ENCODE peak calls at places on chromosomes 5 and 9, in nine cellular contexts. M is A549, S is GM23338, I is fibroblast of mammary gland, O is MM.1S, Y is fibroblast of lung, R is foreskin fibroblast, Q is nephron progenitor cell, W is B cell. X is an unnamed sample.

GRCh38 chr9:83431470-83432060 is 106.6 kb downstream of the FRMD3 start:
- DNase-seq in M (peak; percentile 9), S (no peak), I (no peak), O (peak; percentile 14), Y (no peak), R (no peak), Q (no peak), W (no peak), X (peak; percentile 10)

GRCh38 chr9:115167175-115167574 is 49.2 kb upstream of the TNC start:
- DNase-seq in M (no peak), S (no peak), I (peak; percentile 73), O (no peak), Y (peak; percentile 91), R (peak; percentile 92), Q (no peak), W (no peak), X (peak; percentile 78)

GRCh38 chr9:19181002-19181401 is 49.5 kb upstream of the DENND4C start:
- DNase-seq in M (no peak), S (no peak), I (no peak), O (no peak), Y (no peak), R (no peak), Q (no peak), W (no peak), X (no peak)

GRCh38 chr9:82810902-82811301 is 252.0 kb downstream of the RASEF start:
- DNase-seq in M (no peak), S (peak; percentile 78), I (peak; percentile 2), O (no peak), Y (peak; percentile 92), R (peak; percentile 45), Q (no peak), W (no peak), X (no peak)

GRCh38 chr9:81686614-81687520 is 2.5 kb downstream of the TLE1 start:
- DNase-seq in M (peak; percentile 87), S (peak; percentile 96), I (peak; percentile 76), O (peak; percentile 64), Y (peak; percentile 84), R (peak; percentile 92), Q (peak; percentile 83), W (peak; percentile 74), X (peak; percentile 66)

GRCh38 chr5:120160120-120160895 is 303.8 kb upstream of the PRR16 start:
- DNase-seq in M (no peak), S (no peak), I (peak; percentile 93), O (no peak), Y (peak; percentile 74), R (peak; percentile 80), Q (no peak), W (no peak), X (peak; percentile 55)

GRCh38 chr5:101142102-101142501 is 239.0 kb upstream of the ST8SIA4 start:
- DNase-seq in M (no peak), S (no peak), I (no peak), O (no peak), Y (no peak), R (no peak), Q (no peak), W (no peak), X (no peak)

GRCh38 chr9:33659915-33660314 is 135.4 kb upstream of the PRSS3 start:
- DNase-seq in M (no peak), S (no peak), I (no peak), O (no peak), Y (no peak), R (no peak), Q (no peak), W (no peak), X (no peak)

GRCh38 chr9:98191615-98192502 is 578 bp downstream of the CORO2A start:
- DNase-seq in M (no peak), S (peak; percentile 60), I (no peak), O (no peak), Y (no peak), R (no peak), Q (peak; percentile 46), W (no peak), X (no peak)

GRCh38 chr5:124873189-124873588 is 126.8 kb upstream of the ZNF608 start:
- DNase-seq in M (no peak), S (no peak), I (no peak), O (no peak), Y (peak; percentile 42), R (no peak), Q (no peak), W (no peak), X (no peak)

GRCh38 chr9:74379718-74380117 is 117.4 kb upstream of the RORB start:
- DNase-seq in M (peak; percentile 3), S (peak; percentile 86), I (peak; percentile 19), O (peak; percentile 80), Y (peak; percentile 21), R (no peak), Q (peak; percentile 17), W (no peak), X (no peak)

GRCh38 chr9:893843-894420 is 52.4 kb downstream of the DMRT1 start:
- DNase-seq in M (peak; percentile 58), S (peak; percentile 81), I (peak; percentile 71), O (peak; percentile 98), Y (peak; percentile 30), R (peak; percentile 63), Q (peak; percentile 53), W (peak; percentile 71), X (peak; percentile 48)

GRCh38 chr5:68838157-68838718 is 255.6 kb upstream of the SLC30A5 start:
- DNase-seq in M (no peak), S (no peak), I (no peak), O (no peak), Y (no peak), R (no peak), Q (no peak), W (no peak), X (no peak)

GRCh38 chr5:132086277-132086794 is 12.7 kb downstream of the CSF2 start:
- DNase-seq in M (peak; percentile 44), S (no peak), I (peak; percentile 98), O (no peak), Y (peak; percentile 95), R (peak; percentile 95), Q (no peak), W (no peak), X (peak; percentile 93)

GRCh38 chr5:43780586-43780985 is 177.6 kb downstream of the NNT start:
- DNase-seq in M (no peak), S (no peak), I (peak; percentile 94), O (no peak), Y (peak; percentile 20), R (peak; percentile 80), Q (no peak), W (no peak), X (no peak)

GRCh38 chr9:93118863-93119702 is 15.0 kb downstream of the NINJ1 start:
- DNase-seq in M (no peak), S (no peak), I (no peak), O (no peak), Y (no peak), R (no peak), Q (no peak), W (no peak), X (no peak)

GRCh38 chr9:129613520-129614175 is 7.3 kb downstream of the C9orf50 start:
- DNase-seq in M (no peak), S (no peak), I (no peak), O (no peak), Y (no peak), R (peak; percentile 29), Q (peak; percentile 54), W (no peak), X (no peak)

DNA sequence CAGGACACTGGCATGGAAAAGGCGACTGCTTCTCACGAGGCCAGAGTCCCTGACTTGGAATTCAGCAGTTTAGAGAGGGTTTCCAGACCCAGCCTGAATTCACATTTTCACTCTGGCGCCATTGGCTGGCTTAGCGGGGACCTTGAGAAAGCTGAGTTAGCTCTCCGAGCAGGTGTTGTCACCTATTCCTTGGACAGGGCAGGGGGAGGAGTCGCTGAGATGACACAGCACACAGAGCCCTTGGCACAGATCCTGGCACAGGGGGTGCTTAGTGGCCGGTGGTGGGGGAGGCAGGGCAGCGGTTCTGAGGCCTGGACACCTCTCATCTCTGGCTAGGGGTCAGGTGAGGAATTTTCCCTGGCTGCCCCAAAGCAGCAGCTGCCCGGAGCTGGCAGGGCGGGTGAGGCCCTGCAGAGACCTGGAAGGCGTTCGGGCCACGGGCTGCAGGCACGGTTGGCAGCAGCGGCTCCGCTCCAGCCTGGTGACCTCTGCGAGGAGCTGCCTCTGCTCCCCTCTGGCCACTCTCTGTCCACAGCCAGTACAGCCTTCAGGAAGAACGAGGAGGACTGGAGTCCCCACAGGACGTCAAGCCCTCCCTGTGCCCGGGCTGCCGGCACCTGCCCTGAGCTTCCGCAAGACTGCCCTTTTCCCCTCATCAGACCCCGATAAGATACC is 72.4 kb upstream of the RAPGEF1 start:
- DNase-seq in M (no peak), S (no peak), I (no peak), O (no peak), Y (no peak), R (no peak), Q (no peak), W (no peak), X (no peak)
- TF ChIP-seq CTCF in M (no peak), S (no peak), I (no peak), O (no peak), Y (no peak), R (no peak), Q (no peak), W (no peak), X (no peak)

GRCh38 chr9:120914953-120915352 is 11.6 kb downstream of the TRAF1 start:
- DNase-seq in M (no peak), S (no peak), I (peak; percentile 76), O (no peak), Y (peak; percentile 41), R (peak; percentile 70), Q (no peak), W (no peak), X (peak; percentile 23)

GRCh38 chr9:120917989-120918630 is 8.5 kb downstream of the TRAF1 start:
- DNase-seq in M (no peak), S (no peak), I (no peak), O (no peak), Y (no peak), R (no peak), Q (no peak), W (no peak), X (no peak)

GRCh38 chr9:120915854-120916495 is 10.6 kb downstream of the TRAF1 start:
- DNase-seq in M (no peak), S (no peak), I (no peak), O (peak; percentile 5), Y (no peak), R (no peak), Q (no peak), W (no peak), X (no peak)

GRCh38 chr9:120917285-120917684 is 9.3 kb downstream of the TRAF1 start:
- DNase-seq in M (no peak), S (no peak), I (no peak), O (no peak), Y (no peak), R (no peak), Q (no peak), W (no peak), X (no peak)

GRCh38 chr9:120916573-120916972 is 10.0 kb downstream of the TRAF1 start:
- DNase-seq in M (no peak), S (peak; percentile 31), I (peak; percentile 93), O (no peak), Y (no peak), R (peak; percentile 94), Q (no peak), W (no peak), X (peak; percentile 35)
- TF ChIP-seq CTCF in M (no peak), S (no peak), I (peak; percentile 4), O (no peak), Y (no peak), R (no peak), Q (no peak), W (no peak), X (peak; percentile 41)

GRCh38 chr5:159581502-159582249 is 251.4 kb upstream of the IL12B start:
- DNase-seq in M (peak; percentile 77), S (peak; percentile 21), I (peak; percentile 97), O (no peak), Y (peak; percentile 95), R (peak; percentile 73), Q (no peak), W (no peak), X (peak; percentile 48)
- TF ChIP-seq CTCF in M (peak; percentile 52), S (peak; percentile 31), I (peak; percentile 47), O (no peak), Y (no peak), R (no peak), Q (no peak), W (no peak), X (no peak)

GRCh38 chr5:78537821-78538220 is 110.8 kb downstream of the LHFPL2 start:
- DNase-seq in M (peak; percentile 36), S (peak; percentile 76), I (peak; percentile 75), O (no peak), Y (peak; percentile 56), R (peak; percentile 81), Q (no peak), W (peak; percentile 51), X (peak; percentile 65)
- TF ChIP-seq CTCF in M (peak; percentile 61), S (peak; percentile 55), I (peak; percentile 65), O (peak; percentile 29), Y (peak; percentile 61), R (peak; percentile 60), Q (peak; percentile 37), W (peak; percentile 63), X (peak; percentile 78)

X was measured in HFFc6.